ENCODE peak calls at places on chromosome 2, in six cellular contexts. M, G, W, S, I and X are unnamed samples.
A peak's percentile ranks its signal among the peaks of the same experiment; 100 is the strongest.

GRCh38 chr2:36707050-36707449 is 10.5 kb downstream of the VIT start:
- DNase-seq in M (no peak), G (no peak), W (no peak), S (no peak), I (no peak), X (no peak)

GRCh38 chr2:75100011-75100680 is 99.2 kb downstream of the TACR1 start:
- DNase-seq in M (no peak), G (no peak), W (no peak), S (no peak), I (peak; percentile 7), X (no peak)

GRCh38 chr2:68110102-68110501 is 47.3 kb upstream of the C1D start:
- DNase-seq in M (no peak), G (no peak), W (no peak), S (no peak), I (no peak), X (no peak)

GRCh38 chr2:39608212-39608575 is 57.5 kb upstream of the TMEM178A start:
- DNase-seq in M (no peak), G (no peak), W (no peak), S (no peak), I (no peak), X (no peak)

GRCh38 chr2:130720036-130720435 is 8.8 kb upstream of the GPR148 start:
- DNase-seq in M (no peak), G (no peak), W (no peak), S (no peak), I (no peak), X (no peak)

GRCh38 chr2:226963528-226963927 is 127.7 kb downstream of the RHBDD1 start:
- DNase-seq in M (no peak), G (peak; percentile 44), W (no peak), S (no peak), I (no peak), X (no peak)

GRCh38 chr2:160039166-160039903 is 23.1 kb downstream of the PLA2R1 start:
- DNase-seq in M (no peak), G (no peak), W (no peak), S (no peak), I (no peak), X (no peak)

GRCh38 chr2:222456479-222457077 is 32.2 kb downstream of the SGPP2 start:
- DNase-seq in M (no peak), G (no peak), W (no peak), S (no peak), I (no peak), X (no peak)

GRCh38 chr2:102050854-102051391 is 59.2 kb downstream of the IL1R2 start:
- DNase-seq in M (peak; percentile 33), G (no peak), W (peak; percentile 81), S (no peak), I (no peak), X (no peak)

GRCh38 chr2:96800762-96801463 is 15.2 kb upstream of the CNNM3 start:
- DNase-seq in M (peak; percentile 71), G (no peak), W (peak; percentile 66), S (peak; percentile 89), I (peak; percentile 93), X (peak; percentile 75)

GRCh38 chr2:214174563-214174962 is 236.3 kb upstream of the VWC2L start:
- DNase-seq in M (no peak), G (no peak), W (no peak), S (no peak), I (no peak), X (no peak)

GRCh38 chr2:135797497-135798274 is 39.3 kb downstream of the LCT start:
- DNase-seq in M (peak; percentile 68), G (peak; percentile 54), W (peak; percentile 81), S (peak; percentile 90), I (peak; percentile 84), X (peak; percentile 59)

GRCh38 chr2:37649518-37649917 is 21.9 kb downstream of the CDC42EP3 start:
- DNase-seq in M (no peak), G (no peak), W (no peak), S (no peak), I (no peak), X (no peak)

GRCh38 chr2:32284321-32284720 is 6.6 kb downstream of the YIPF4 start:
- DNase-seq in M (no peak), G (no peak), W (no peak), S (no peak), I (no peak), X (no peak)

GRCh38 chr2:115386465-115386864 is 944.0 kb downstream of the DPP10 start:
- DNase-seq in M (no peak), G (no peak), W (no peak), S (no peak), I (no peak), X (no peak)

GRCh38 chr2:48205137-48205798 is 299.0 kb upstream of the FBXO11 start:
- DNase-seq in M (peak; percentile 97), G (no peak), W (peak; percentile 23), S (no peak), I (no peak), X (peak; percentile 7)

GRCh38 chr2:233838251-233838650 is 16.1 kb downstream of the HJURP start:
- DNase-seq in M (no peak), G (no peak), W (no peak), S (peak; percentile 24), I (no peak), X (no peak)

DNA sequence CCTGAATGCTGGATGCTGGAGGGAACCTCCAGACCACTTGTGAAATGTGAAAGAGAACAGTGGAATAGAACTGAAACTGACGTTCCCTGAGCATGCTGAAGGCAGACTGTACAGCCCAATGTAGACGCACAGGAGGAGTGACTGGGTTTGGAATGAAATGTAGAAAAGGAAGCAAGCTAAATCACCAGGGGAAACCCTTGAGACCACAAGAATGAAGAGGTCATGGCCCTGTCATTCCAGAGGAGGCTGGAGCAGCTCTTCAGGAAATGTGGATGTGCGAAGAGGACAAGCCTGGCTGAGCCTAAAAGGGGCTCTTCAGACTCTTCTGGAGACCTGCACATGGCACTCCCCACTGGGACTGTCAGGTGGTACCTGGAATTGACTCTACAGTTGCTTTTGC is 118.5 kb upstream of the ALPP start:
- DNase-seq in M (no peak), G (no peak), W (no peak), S (no peak), I (no peak), X (peak; percentile 68)
- TF ChIP-seq JUND in M (no peak), G (no peak), W (no peak), S (no peak), I (no peak), X (no peak)

DNA sequence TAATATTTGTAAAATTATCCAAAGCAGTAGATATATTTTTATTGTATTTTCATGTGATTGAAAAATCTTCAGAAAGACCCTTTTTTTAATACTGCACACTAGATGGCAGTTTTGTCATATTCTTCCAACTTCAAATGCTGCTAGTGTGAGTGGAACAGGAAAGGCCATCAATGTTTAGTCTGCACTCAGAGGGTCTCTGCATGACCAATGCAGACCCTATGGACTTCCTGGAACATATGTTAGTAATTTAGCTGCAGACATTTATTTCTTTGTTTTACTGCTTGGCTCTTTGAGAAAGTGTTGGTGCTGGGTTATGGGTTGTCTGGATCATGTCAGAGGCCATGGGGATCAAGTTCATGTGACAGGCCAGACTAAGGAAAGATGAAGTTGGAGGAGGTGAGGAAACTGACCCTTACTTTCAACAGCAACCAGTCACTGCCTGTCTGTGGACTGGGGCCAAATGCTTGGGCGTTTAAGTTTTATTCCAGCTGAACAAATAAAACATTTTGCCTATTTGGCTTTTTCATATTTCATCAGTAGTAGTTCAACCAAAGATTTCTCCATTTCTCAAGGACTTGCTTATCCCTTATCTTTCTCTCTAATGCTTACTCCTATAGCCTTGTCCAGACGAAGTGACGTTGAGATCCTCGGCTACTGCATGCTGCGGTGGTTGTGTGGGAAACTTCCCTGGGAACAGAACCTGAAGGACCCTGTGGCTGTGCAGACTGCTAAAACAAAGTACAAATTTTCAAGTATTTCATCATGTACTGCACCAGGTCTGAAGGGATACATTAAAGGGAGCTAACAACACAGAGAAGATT is 84.8 kb downstream of the VRK2 start:
- DNase-seq in M (peak; percentile 15), G (no peak), W (no peak), S (no peak), I (peak; percentile 65), X (no peak)
- TF ChIP-seq JUND in M (no peak), G (no peak), W (no peak), S (no peak), I (peak; percentile 14), X (no peak)

GRCh38 chr2:54872783-54873182 is 149.3 kb downstream of the EML6 start:
- DNase-seq in M (no peak), G (no peak), W (no peak), S (no peak), I (no peak), X (no peak)
- TF ChIP-seq JUND in M (no peak), G (no peak), W (no peak), S (no peak), I (no peak), X (no peak)

GRCh38 chr2:173681891-173682655 is 283.1 kb downstream of the SP3 start:
- DNase-seq in M (no peak), G (no peak), W (no peak), S (no peak), I (no peak), X (no peak)
- TF ChIP-seq JUND in M (no peak), G (no peak), W (no peak), S (no peak), I (no peak), X (no peak)